ENCODE peak calls at places on chromosomes 11 and 22, in six cellular contexts. Q is IMR-90; C is GM23248; V is esophagus muscularis mucosa; A is CD8-positive, alpha-beta T cell; M is neuronal stem cell. F is an unnamed sample.

GRCh38 chr11:21511835-21512440 is 680.9 kb upstream of the ANO5 start:
- DNase-seq in Q (no peak), C (peak; percentile 78), V (no peak), A (peak; percentile 6), M (peak; percentile 66), F (peak; percentile 46)

GRCh38 chr22:44567846-44568493 is 69.9 kb upstream of the RTL6 start:
- DNase-seq in Q (peak; percentile 39), C (peak; percentile 52), V (no peak), A (peak; percentile 57), M (no peak), F (peak; percentile 72)

GRCh38 chr22:33472462-33473344 is 414.5 kb upstream of the SYN3 start:
- DNase-seq in Q (peak; percentile 47), C (no peak), V (no peak), A (no peak), M (no peak), F (no peak)

GRCh38 chr22:33451851-33452469 is 393.8 kb upstream of the SYN3 start:
- DNase-seq in Q (peak; percentile 40), C (no peak), V (no peak), A (no peak), M (no peak), F (no peak)

GRCh38 chr22:17984114-17984513 is 40.2 kb downstream of the MICAL3 start:
- DNase-seq in Q (no peak), C (peak; percentile 36), V (no peak), A (no peak), M (no peak), F (no peak)

GRCh38 chr11:35163707-35164496 is 24.9 kb downstream of the CD44 start:
- DNase-seq in Q (peak; percentile 31), C (no peak), V (no peak), A (peak; percentile 39), M (no peak), F (no peak)

GRCh38 chr11:114463999-114464398 is 24.7 kb downstream of the REXO2 start:
- DNase-seq in Q (no peak), C (no peak), V (no peak), A (no peak), M (no peak), F (no peak)

GRCh38 chr11:6468712-6469495 is 4.8 kb downstream of the TRIM3 start:
- DNase-seq in Q (peak; percentile 87), C (peak; percentile 24), V (peak; percentile 96), A (no peak), M (peak; percentile 88), F (peak; percentile 96)

GRCh38 chr11:1387961-1388762 is 1.6 kb upstream of the BRSK2 start:
- DNase-seq in Q (no peak), C (no peak), V (no peak), A (no peak), M (no peak), F (peak; percentile 36)

GRCh38 chr11:117839234-117839882 is 14.8 kb upstream of the FXYD2 start:
- DNase-seq in Q (no peak), C (no peak), V (no peak), A (no peak), M (no peak), F (no peak)

GRCh38 chr11:16963316-16963876 is 50.8 kb downstream of the PLEKHA7 start:
- DNase-seq in Q (no peak), C (no peak), V (no peak), A (no peak), M (no peak), F (no peak)

GRCh38 chr11:16958833-16959232 is 55.4 kb downstream of the PLEKHA7 start:
- DNase-seq in Q (no peak), C (no peak), V (no peak), A (no peak), M (no peak), F (no peak)

GRCh38 chr11:16956538-16957153 is 57.6 kb downstream of the PLEKHA7 start:
- DNase-seq in Q (no peak), C (no peak), V (no peak), A (no peak), M (no peak), F (no peak)

GRCh38 chr11:16959528-16960100 is 54.6 kb downstream of the PLEKHA7 start:
- DNase-seq in Q (no peak), C (no peak), V (no peak), A (no peak), M (no peak), F (no peak)

GRCh38 chr11:16960250-16960649 is 54.0 kb downstream of the PLEKHA7 start:
- DNase-seq in Q (no peak), C (no peak), V (no peak), A (no peak), M (no peak), F (no peak)
- H3K4me1 ChIP-seq in Q (no peaks in the 10 kb centered on the region), C (no peaks in the 10 kb centered on the region), V (no peaks in the 10 kb centered on the region), A (no peaks in the 10 kb centered on the region), M (no peaks in the 10 kb centered on the region), F (no peaks in the 10 kb centered on the region)

DNA sequence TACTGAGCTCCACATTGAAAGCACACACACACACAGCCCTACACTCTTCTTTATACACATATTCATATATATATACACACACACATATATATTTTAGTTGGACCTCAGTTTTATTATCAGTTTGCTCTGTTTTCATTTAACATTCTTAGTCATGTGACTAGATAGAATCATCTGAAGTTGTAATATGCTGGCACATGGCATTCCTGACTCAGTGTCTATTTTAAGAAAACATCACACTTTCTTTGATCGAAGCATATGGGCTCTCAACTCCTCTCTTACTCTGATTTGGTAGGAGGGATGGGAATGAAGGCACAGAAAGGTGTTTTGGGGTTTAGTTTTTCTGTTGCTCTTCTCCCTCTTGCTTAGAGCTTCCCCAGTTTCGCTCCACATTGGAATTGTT is 24.8 kb downstream of the AMOTL1 start:
- DNase-seq in Q (peak; percentile 65), C (peak; percentile 74), V (no peak), A (no peak), M (no peak), F (no peak)
- H3K4me1 ChIP-seq in Q (peaks cover 40% of the 10 kb centered on the region), C (peaks cover 86% of the 10 kb centered on the region), V (peaks cover 94% of the 10 kb centered on the region), A (no peaks in the 10 kb centered on the region), M (no peaks in the 10 kb centered on the region), F (peaks cover 26% of the 10 kb centered on the region)

GRCh38 chr11:78801161-78801884 is 226.7 kb upstream of the NARS2 start:
- DNase-seq in Q (peak; percentile 98), C (peak; percentile 85), V (peak; percentile 92), A (no peak), M (no peak), F (peak; percentile 77)

GRCh38 chr11:78798567-78799170 is 224.0 kb upstream of the NARS2 start:
- DNase-seq in Q (peak; percentile 81), C (peak; percentile 73), V (peak; percentile 93), A (no peak), M (peak; percentile 54), F (peak; percentile 90)

GRCh38 chr11:78800756-78801155 is 226.1 kb upstream of the NARS2 start:
- DNase-seq in Q (no peak), C (no peak), V (no peak), A (no peak), M (no peak), F (no peak)

GRCh38 chr11:78802058-78802633 is 227.5 kb upstream of the NARS2 start:
- DNase-seq in Q (no peak), C (peak; percentile 18), V (no peak), A (no peak), M (no peak), F (peak; percentile 47)

GRCh38 chr11:78800089-78800690 is 225.5 kb upstream of the NARS2 start:
- DNase-seq in Q (no peak), C (peak; percentile 30), V (no peak), A (no peak), M (no peak), F (peak; percentile 72)
- H3K4me1 ChIP-seq in Q (peaks cover 46% of the 10 kb centered on the region), C (peaks cover 11% of the 10 kb centered on the region), V (peaks cover 62% of the 10 kb centered on the region), A (no peaks in the 10 kb centered on the region), M (peaks cover 28% of the 10 kb centered on the region), F (peaks cover 6% of the 10 kb centered on the region)

GRCh38 chr11:130602700-130603584 is 154.5 kb downstream of the ADAMTS15 start:
- DNase-seq in Q (no peak), C (no peak), V (no peak), A (no peak), M (no peak), F (no peak)
- H3K4me1 ChIP-seq in Q (peaks cover 22% of the 10 kb centered on the region), C (peaks cover 23% of the 10 kb centered on the region), V (peaks cover 57% of the 10 kb centered on the region), A (no peaks in the 10 kb centered on the region), M (peaks cover 12% of the 10 kb centered on the region), F (no peaks in the 10 kb centered on the region)

GRCh38 chr11:128727320-128727719 is 33.4 kb downstream of the FLI1 start:
- DNase-seq in Q (no peak), C (no peak), V (no peak), A (no peak), M (no peak), F (no peak)

GRCh38 chr11:128728767-128729587 is 35.1 kb downstream of the FLI1 start:
- DNase-seq in Q (no peak), C (no peak), V (no peak), A (no peak), M (no peak), F (no peak)

GRCh38 chr11:128725630-128726461 is 32.0 kb downstream of the FLI1 start:
- DNase-seq in Q (peak; percentile 59), C (peak; percentile 53), V (no peak), A (peak; percentile 67), M (no peak), F (no peak)

GRCh38 chr11:128726464-128727139 is 32.7 kb downstream of the FLI1 start:
- DNase-seq in Q (no peak), C (peak; percentile 24), V (no peak), A (peak; percentile 53), M (no peak), F (peak; percentile 71)

DNA sequence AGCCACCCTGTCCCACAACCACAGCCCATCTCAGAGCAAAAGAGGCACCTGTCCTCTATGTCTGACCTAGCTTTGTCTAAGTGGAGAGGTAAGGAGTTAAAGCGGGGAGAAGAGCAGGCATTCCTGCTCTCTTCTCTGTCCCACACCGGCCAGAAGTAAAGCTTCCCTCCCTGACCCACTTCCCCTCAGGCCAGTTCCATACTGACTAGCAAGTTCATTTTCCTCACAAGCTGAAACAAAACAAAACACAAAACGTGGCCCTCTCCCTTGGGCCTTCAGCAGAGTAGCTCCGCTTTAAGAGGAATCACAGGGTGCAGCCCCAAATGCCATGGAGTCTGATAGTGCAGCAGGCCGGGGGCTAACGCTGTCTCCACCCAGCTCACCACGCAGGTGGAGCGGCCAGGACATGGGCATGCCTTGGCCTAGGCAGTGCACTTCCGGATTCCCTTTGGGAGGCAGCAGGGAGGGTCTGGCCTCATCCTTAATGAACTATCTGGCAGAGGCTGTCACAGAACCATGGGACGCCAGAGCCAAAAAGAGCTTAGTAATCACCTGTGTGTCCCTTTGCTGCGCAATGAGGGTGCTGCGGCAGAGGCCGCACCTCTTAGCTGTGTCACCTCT is 34.0 kb downstream of the FLI1 start:
- DNase-seq in Q (no peak), C (no peak), V (no peak), A (no peak), M (no peak), F (no peak)
- H3K4me1 ChIP-seq in Q (peaks cover 6% of the 10 kb centered on the region), C (peaks cover 7% of the 10 kb centered on the region), V (peaks cover 69% of the 10 kb centered on the region), A (peaks cover 99% of the 10 kb centered on the region), M (peaks cover 23% of the 10 kb centered on the region), F (no peaks in the 10 kb centered on the region)

F was measured in aorta.